ENCODE peak calls at places on chromosome 2, in four cellular contexts. M is heart left ventricle, G is IMR-90, H is ovary. B is an unnamed sample. For H3K4me1, the result is how much of the 10 kb centered on the place peaks cover.

GRCh38 chr2:233351423-233351822 is 2.9 kb upstream of the DGKD start:
- DNase-seq in G (no peak), M (no peak), H (no peak), B (no peak)

GRCh38 chr2:160014227-160014626 is 48.2 kb downstream of the PLA2R1 start:
- DNase-seq in M (no peak), H (no peak), G (no peak), B (no peak)

GRCh38 chr2:100029460-100029859 is 112.9 kb downstream of the AFF3 start:
- DNase-seq in M (no peak), H (no peak), G (no peak), B (no peak)

GRCh38 chr2:10720306-10720705 is 1.1 kb upstream of the ATP6V1C2 start:
- DNase-seq in H (no peak), M (no peak), G (no peak), B (no peak)

GRCh38 chr2:174632847-174633620 is 35.4 kb upstream of the WIPF1 start:
- DNase-seq in G (no peak), H (no peak), M (no peak), B (no peak)

GRCh38 chr2:143856973-143857372 is 662.9 kb downstream of the ZEB2 start:
- DNase-seq in G (peak), H (no peak), M (no peak), B (no peak)

GRCh38 chr2:147952118-147952517 is 68.4 kb downstream of the ORC4 start:
- DNase-seq in H (no peak), G (no peak), M (no peak), B (no peak)

GRCh38 chr2:95353613-95354468 is 48.7 kb upstream of the FAHD2A start:
- DNase-seq in H (no peak), G (no peak), M (no peak), B (no peak)

GRCh38 chr2:64854773-64855237 is 134.4 kb upstream of the SLC1A4 start:
- DNase-seq in M (peak), H (no peak), G (peak), B (peak)

GRCh38 chr2:56167616-56168015 is 16.2 kb upstream of the CCDC85A start:
- DNase-seq in M (no peak), H (no peak), G (no peak), B (no peak)

GRCh38 chr2:241636182-241636982 is 576 bp downstream of the THAP4 start:
- DNase-seq in G (peak), H (peak), M (peak), B (no peak)

GRCh38 chr2:101473911-101474751 is 781 bp downstream of the RFX8 start:
- DNase-seq in H (peak), G (peak), M (peak), B (no peak)

DNA sequence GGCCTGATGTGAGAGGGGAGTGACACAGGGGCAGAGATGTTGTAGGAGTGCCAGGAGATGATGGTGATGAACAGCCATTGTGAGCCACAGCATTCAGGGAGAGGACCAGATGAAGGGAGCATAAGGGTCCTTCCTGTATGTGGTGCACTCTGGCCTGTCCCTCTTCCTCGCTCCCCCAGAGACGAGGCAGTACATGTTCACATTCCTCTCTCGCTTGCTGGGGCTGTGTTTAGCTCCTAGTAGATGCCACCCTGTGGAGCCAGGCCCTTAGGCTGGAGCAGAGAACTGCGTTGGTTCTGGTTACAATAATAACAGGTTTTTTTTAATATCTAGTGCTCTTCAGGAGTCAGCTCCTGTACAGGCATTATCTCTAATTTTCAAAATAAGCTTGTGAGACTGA is 171.1 kb upstream of the MYT1L start:
- DNase-seq in G (no peak), H (no peak), M (no peak), B (no peak)
- H3K27ac ChIP-seq in G (no peak), H (no peak), M (no peak), B (no peak)

GRCh38 chr2:239114119-239114581 is 266.3 kb downstream of the TWIST2 start:
- DNase-seq in M (no peak), G (peak), H (no peak), B (no peak)
- H3K4me1 ChIP-seq in M (under half), G (under half), H (under half), B (under half)

DNA sequence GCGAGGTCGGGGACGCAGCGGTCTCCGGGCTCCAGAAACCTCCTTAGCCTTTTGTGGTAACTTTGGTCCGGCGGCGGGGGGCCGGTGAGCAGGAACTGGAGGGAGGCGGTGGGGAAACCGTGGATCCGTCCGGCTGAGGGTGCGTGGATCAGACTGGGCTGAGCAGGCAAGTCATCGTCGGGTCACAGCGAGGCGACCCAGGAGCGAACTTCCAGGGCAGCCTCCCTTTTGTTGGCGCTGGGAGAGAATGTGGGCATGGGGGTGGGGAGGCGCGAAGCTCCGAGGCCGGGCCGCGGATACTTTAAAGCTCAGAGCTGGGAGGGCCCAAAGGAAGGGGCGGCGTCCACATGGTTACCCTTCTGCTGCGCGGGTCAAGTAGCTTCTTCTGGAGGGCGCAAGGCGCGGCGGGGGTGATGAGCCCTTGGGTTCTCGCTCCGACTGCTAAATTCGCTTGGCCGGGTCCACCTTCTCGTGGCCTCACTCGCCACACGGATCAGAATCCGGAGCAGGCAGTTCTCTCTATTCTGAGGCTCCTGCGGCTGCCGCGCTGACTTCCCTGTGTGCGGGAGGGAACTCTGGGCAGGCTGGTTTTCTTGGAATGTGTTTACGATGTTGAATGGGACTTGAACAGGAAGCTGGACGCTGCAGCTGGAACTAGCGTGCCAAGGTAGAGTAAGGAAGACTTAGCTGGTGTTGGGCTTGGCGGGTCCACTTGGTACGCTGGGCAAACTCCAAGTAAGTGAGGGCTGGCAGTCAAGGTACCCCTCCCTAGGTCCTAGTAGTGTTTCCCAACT is 969 bp downstream of the GULP1 start:
- DNase-seq in H (peak), M (peak), G (peak), B (peak)
- TF ChIP-seq POLR2A in H (peak), M (no peak), G (no peak), B (peak)

GRCh38 chr2:168565512-168565911 is 109.4 kb downstream of the CERS6 start:
- DNase-seq in M (no peak), H (no peak), G (no peak), B (no peak)

GRCh38 chr2:168571061-168571460 is 115.0 kb downstream of the CERS6 start:
- DNase-seq in M (no peak), G (peak), H (no peak), B (no peak)

GRCh38 chr2:168566974-168567650 is 111.0 kb downstream of the CERS6 start:
- DNase-seq in G (no peak), M (no peak), H (no peak), B (no peak)

GRCh38 chr2:168567840-168568239 is 111.8 kb downstream of the CERS6 start:
- DNase-seq in H (no peak), M (no peak), G (no peak), B (no peak)

DNA sequence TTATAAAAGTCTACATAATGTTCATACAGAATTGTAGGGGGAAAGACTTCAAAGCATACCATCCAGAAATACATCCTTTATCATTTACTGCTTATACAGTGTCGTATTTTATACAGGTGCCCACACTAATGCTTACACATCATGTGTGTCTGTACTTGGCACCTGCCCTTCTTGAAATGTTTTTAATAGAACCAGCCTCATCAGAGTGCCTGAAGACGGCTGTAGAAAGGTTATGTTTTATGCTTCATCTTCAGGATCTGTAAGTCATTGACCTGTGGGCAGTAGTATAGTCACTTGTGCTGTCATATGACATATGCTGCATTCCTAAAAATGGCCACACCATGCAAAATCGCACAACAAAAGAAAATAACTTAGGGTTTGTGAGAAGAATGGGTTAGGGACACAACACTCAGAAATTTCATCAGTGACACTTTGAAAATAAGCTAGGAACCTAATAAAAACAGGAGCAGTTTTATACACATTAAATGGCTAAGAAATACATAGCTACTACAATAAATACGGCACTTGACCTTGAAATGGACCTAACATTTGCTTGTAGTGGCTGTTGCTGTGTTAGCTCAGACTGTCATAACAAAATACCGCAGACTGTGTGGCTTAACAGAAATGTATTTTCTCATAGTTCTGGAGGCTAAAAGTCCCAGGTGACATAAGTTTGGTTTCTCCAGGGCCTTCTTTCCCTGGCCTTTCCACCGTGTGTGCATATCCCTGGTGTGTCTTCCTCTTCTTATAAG is 112.6 kb downstream of the CERS6 start:
- DNase-seq in H (no peak), G (peak), M (no peak), B (no peak)
- H3K27ac ChIP-seq in H (peak), G (no peak), M (peak), B (peak)

GRCh38 chr2:27184115-27184514 is 27.7 kb upstream of the ATRAID start:
- DNase-seq in G (no peak), H (no peak), M (peak), B (peak)

GRCh38 chr2:27185331-27186026 is 26.4 kb upstream of the ATRAID start:
- DNase-seq in H (no peak), M (no peak), G (peak), B (peak)

GRCh38 chr2:27178469-27178868 is 29.7 kb downstream of the TCF23 start:
- DNase-seq in H (no peak), M (no peak), G (no peak), B (no peak)

GRCh38 chr2:27179344-27180000 is 30.7 kb downstream of the TCF23 start:
- DNase-seq in H (no peak), G (no peak), M (no peak), B (no peak)

GRCh38 chr2:27182346-27182745 is 29.5 kb upstream of the ATRAID start:
- DNase-seq in M (no peak), H (no peak), G (peak), B (no peak)
- H3K4me1 ChIP-seq in M (under half), H (under half), G (under half), B (under half)

GRCh38 chr2:237685408-237685807 is 58.0 kb downstream of the LRRFIP1 start:
- DNase-seq in H (no peak), G (no peak), M (no peak), B (no peak)
- TF ChIP-seq POLR2A in H (no peak), G (no peak), M (no peak), B (no peak)

DNA sequence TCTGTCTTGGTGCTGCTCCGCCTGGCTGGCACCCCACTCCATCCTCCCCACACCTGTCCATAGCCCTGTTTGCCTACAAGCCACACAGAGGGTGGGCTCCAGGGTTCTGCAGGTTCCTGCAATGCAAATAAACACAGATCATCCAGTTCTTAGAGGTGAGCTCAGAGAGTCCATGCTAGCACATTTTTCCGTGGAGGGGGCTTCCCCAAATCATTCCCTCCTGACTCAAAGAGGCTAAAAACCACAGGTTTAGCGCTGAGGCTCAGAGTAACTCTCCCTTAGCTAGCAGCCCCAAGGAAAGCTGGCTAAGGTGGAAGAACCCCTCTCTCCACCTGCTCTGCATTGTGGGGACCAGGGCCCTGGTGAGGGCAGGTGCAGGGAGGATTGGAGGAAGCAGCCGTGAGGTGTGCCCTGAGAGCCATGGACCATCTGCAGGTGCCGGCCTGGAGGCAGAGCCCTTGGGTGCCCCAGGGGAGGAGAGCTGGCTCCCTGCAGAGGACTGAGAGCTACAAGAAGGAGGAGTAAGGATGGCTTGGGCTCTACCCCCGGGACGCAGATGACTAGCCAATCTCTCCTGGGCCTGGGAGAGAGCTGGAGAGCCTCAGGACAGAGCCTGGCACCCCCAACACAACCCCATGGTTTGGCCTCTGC is 23.8 kb upstream of the TEX44 start:
- DNase-seq in M (no peak), G (no peak), H (no peak), B (no peak)
- H3K27ac ChIP-seq in M (no peak), G (no peak), H (no peak), B (no peak)

GRCh38 chr2:12416600-12416999 is 300.1 kb upstream of the TRIB2 start:
- DNase-seq in M (no peak), H (peak), G (peak), B (no peak)
- H3K4me1 ChIP-seq in M (under half), H (under half), G (under half), B (under half)

DNA sequence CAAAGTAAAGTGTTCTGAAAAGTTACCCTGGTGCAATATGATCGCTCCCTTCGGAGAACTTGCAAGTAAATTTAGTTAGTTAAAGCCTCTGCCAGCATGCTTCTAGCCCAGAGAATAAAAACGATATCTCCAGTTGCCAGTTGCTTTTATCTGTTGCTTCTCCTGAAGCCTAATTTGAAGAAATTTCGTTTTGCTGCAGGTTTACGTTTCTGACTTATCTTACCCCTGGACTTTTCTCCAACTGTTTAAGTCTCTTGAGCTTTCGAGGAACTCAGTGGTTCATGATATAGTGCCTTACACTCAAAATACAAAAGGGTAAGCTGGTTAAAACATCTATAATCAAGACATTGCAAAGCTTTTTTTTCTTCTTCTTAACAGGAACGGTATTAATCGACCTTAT is 131.1 kb downstream of the FAM161A start:
- DNase-seq in H (no peak), G (no peak), M (no peak), B (no peak)
- TF ChIP-seq POLR2A in H (no peak), G (no peak), M (no peak), B (no peak)

DNA sequence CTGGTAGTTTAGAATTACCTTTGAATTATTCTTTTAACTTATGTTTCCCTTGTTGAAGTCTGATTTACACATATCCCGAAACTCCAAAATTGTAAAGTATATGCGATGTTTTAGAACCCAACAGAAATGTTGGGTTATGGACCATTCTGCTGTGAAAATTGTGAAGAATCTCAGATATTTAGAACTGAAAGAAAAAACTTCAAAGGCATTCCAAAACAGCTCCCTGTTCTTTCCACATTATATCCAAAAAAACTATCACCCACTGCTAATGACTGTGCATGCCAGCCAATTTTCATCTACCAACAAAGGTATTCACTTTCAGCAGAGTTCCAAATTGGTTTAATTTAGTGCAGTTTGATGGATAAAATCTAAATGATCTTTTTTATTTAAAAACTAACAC is 21.5 kb upstream of the PDE1A start:
- DNase-seq in M (no peak), H (no peak), G (no peak), B (no peak)
- H3K27ac ChIP-seq in M (no peak), H (no peak), G (no peak), B (no peak)